ENCODE peak calls at places on chromosome 5, in seven cellular contexts. One of them, this sample, is unnamed.

GRCh38 chr5:40733439-40733838 is 22.3 kb downstream of the TTC33 start:
- DNase-seq in stomach: no peak
- DNase-seq in CD8-positive, alpha-beta memory T cell: no peak
- DNase-seq in caudate nucleus: no peak
- DNase-seq in HL-60: peak; percentile 64
- DNase-seq in kidney: no peak
- DNase-seq in transverse colon: no peak
- DNase-seq in this sample: no peak

GRCh38 chr5:1105350-1106265 is 6.3 kb downstream of the SLC12A7 start:
- DNase-seq in stomach: peak; percentile 63
- DNase-seq in CD8-positive, alpha-beta memory T cell: peak; percentile 84
- DNase-seq in caudate nucleus: no peak
- DNase-seq in HL-60: peak; percentile 65
- DNase-seq in kidney: no peak
- DNase-seq in transverse colon: peak; percentile 88
- DNase-seq in this sample: no peak

GRCh38 chr5:110865400-110866094 is 126.7 kb downstream of the SLC25A46 start:
- DNase-seq in stomach: no peak
- DNase-seq in CD8-positive, alpha-beta memory T cell: no peak
- DNase-seq in caudate nucleus: no peak
- DNase-seq in HL-60: peak; percentile 7
- DNase-seq in kidney: no peak
- DNase-seq in transverse colon: no peak
- DNase-seq in this sample: no peak

GRCh38 chr5:10856646-10857332 is 95.8 kb upstream of the DAP start:
- DNase-seq in stomach: peak; percentile 42
- DNase-seq in CD8-positive, alpha-beta memory T cell: no peak
- DNase-seq in caudate nucleus: peak; percentile 26
- DNase-seq in HL-60: peak; percentile 36
- DNase-seq in kidney: peak; percentile 74
- DNase-seq in transverse colon: peak; percentile 16
- DNase-seq in this sample: peak; percentile 42

GRCh38 chr5:79407591-79407990 is 106.3 kb downstream of the HOMER1 start:
- DNase-seq in stomach: no peak
- DNase-seq in CD8-positive, alpha-beta memory T cell: no peak
- DNase-seq in caudate nucleus: no peak
- DNase-seq in HL-60: no peak
- DNase-seq in kidney: no peak
- DNase-seq in transverse colon: no peak
- DNase-seq in this sample: no peak

GRCh38 chr5:130871346-130872086 is 293.5 kb downstream of the HINT1 start:
- DNase-seq in stomach: peak; percentile 26
- DNase-seq in CD8-positive, alpha-beta memory T cell: peak; percentile 24
- DNase-seq in caudate nucleus: no peak
- DNase-seq in HL-60: peak; percentile 1
- DNase-seq in kidney: no peak
- DNase-seq in transverse colon: peak; percentile 21
- DNase-seq in this sample: no peak

GRCh38 chr5:10329808-10330481 is 22.2 kb upstream of the CMBL start:
- DNase-seq in stomach: peak; percentile 74
- DNase-seq in CD8-positive, alpha-beta memory T cell: no peak
- DNase-seq in caudate nucleus: no peak
- DNase-seq in HL-60: no peak
- DNase-seq in kidney: no peak
- DNase-seq in transverse colon: no peak
- DNase-seq in this sample: no peak

GRCh38 chr5:156149203-156149602 is 177.8 kb upstream of the SGCD start:
- DNase-seq in stomach: no peak
- DNase-seq in CD8-positive, alpha-beta memory T cell: no peak
- DNase-seq in caudate nucleus: no peak
- DNase-seq in HL-60: no peak
- DNase-seq in kidney: no peak
- DNase-seq in transverse colon: no peak
- DNase-seq in this sample: no peak

DNA sequence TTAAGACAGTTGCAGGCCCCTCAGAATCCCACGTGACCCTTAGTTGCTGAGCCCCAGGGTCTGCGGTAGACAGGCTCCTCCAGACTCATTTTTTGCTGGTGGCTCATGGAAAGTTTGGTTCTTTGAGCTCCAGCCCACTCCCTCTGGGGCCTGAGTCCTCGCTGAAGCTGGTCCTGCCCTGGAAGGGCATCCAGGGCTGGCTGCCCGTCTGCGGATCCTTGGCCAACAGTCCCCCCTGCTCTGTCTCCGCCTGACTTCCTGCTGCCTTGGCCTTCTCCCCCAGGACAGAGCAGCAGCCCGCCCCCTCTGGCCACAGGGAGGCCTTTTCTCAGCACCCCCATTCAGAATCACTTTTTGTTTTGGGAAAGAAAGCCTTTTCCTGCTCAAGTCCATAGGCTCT is 24.4 kb downstream of the SLC6A7 start:
- DNase-seq in stomach: no peak
- DNase-seq in CD8-positive, alpha-beta memory T cell: no peak
- DNase-seq in caudate nucleus: no peak
- DNase-seq in HL-60: no peak
- DNase-seq in kidney: peak; percentile 55
- DNase-seq in transverse colon: no peak
- DNase-seq in this sample: no peak
- H3K27ac ChIP-seq in stomach: peak overlapping the region; percentile 17
- H3K27ac ChIP-seq in CD8-positive, alpha-beta memory T cell: no peak overlapping the region
- H3K27ac ChIP-seq in caudate nucleus: no peak overlapping the region
- H3K27ac ChIP-seq in HL-60: no peak overlapping the region
- H3K27ac ChIP-seq in kidney: no peak overlapping the region
- H3K27ac ChIP-seq in transverse colon: peak overlapping the region; percentile 79
- H3K27ac ChIP-seq in this sample: no peak overlapping the region

GRCh38 chr5:139180850-139181785 is 17.1 kb downstream of the SIL1 start:
- DNase-seq in stomach: no peak
- DNase-seq in CD8-positive, alpha-beta memory T cell: no peak
- DNase-seq in caudate nucleus: no peak
- DNase-seq in HL-60: no peak
- DNase-seq in kidney: no peak
- DNase-seq in transverse colon: no peak
- DNase-seq in this sample: no peak
- H3K27ac ChIP-seq in stomach: peak overlapping the region; percentile 2
- H3K27ac ChIP-seq in CD8-positive, alpha-beta memory T cell: no peak overlapping the region
- H3K27ac ChIP-seq in caudate nucleus: no peak overlapping the region
- H3K27ac ChIP-seq in HL-60: no peak overlapping the region
- H3K27ac ChIP-seq in kidney: no peak overlapping the region
- H3K27ac ChIP-seq in transverse colon: peak overlapping the region; percentile 0
- H3K27ac ChIP-seq in this sample: no peak overlapping the region

DNA sequence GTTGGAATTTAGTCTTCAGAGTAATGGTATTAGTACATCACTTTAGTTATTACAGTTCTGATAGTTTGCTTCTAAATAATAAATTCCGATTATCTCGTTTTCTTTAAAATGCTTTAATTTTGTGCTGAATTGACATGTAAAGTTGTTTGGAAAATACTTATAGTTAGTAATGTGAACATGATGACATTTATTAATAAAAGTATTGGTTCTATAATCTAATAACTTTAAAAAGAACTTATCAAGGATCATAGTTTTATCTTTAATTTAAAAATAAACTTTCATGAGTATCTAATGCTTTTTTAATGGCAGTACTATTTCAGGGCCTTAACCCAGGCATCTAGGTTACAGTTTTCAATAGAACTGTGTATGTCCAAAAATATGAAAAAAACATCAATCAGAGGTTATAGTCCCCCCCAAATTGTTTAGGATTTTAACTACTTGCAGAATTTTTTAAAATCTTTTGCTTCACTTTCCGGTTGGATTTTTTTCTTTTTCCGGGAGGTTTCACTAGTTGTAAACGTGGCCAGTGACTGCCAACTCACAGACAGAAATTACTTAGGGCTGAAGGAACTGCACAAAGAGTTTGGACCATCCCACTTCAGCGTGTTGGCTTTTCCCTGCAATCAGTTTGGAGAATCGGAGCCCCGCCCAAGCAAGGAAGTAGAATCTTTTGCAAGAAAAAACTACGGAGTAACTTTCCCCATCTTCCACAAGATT is 680 bp downstream of the GPX8 start:
- DNase-seq in stomach: peak; percentile 34
- DNase-seq in CD8-positive, alpha-beta memory T cell: no peak
- DNase-seq in caudate nucleus: no peak
- DNase-seq in HL-60: no peak
- DNase-seq in kidney: peak; percentile 78
- DNase-seq in transverse colon: peak; percentile 61
- DNase-seq in this sample: no peak
- H3K27ac ChIP-seq in stomach: peak overlapping the region; percentile 70
- H3K27ac ChIP-seq in CD8-positive, alpha-beta memory T cell: no peak overlapping the region
- H3K27ac ChIP-seq in caudate nucleus: no peak overlapping the region
- H3K27ac ChIP-seq in HL-60: no peak overlapping the region
- H3K27ac ChIP-seq in kidney: no peak overlapping the region
- H3K27ac ChIP-seq in transverse colon: peak overlapping the region; percentile 63
- H3K27ac ChIP-seq in this sample: no peak overlapping the region

GRCh38 chr5:123358751-123359150 is 64.5 kb downstream of the CEP120 start:
- DNase-seq in stomach: no peak
- DNase-seq in CD8-positive, alpha-beta memory T cell: no peak
- DNase-seq in caudate nucleus: no peak
- DNase-seq in HL-60: no peak
- DNase-seq in kidney: no peak
- DNase-seq in transverse colon: no peak
- DNase-seq in this sample: no peak
- H3K27ac ChIP-seq in stomach: no peak overlapping the region
- H3K27ac ChIP-seq in CD8-positive, alpha-beta memory T cell: no peak overlapping the region
- H3K27ac ChIP-seq in caudate nucleus: no peak overlapping the region
- H3K27ac ChIP-seq in HL-60: no peak overlapping the region
- H3K27ac ChIP-seq in kidney: no peak overlapping the region
- H3K27ac ChIP-seq in transverse colon: peak overlapping the region; percentile 48
- H3K27ac ChIP-seq in this sample: no peak overlapping the region

DNA sequence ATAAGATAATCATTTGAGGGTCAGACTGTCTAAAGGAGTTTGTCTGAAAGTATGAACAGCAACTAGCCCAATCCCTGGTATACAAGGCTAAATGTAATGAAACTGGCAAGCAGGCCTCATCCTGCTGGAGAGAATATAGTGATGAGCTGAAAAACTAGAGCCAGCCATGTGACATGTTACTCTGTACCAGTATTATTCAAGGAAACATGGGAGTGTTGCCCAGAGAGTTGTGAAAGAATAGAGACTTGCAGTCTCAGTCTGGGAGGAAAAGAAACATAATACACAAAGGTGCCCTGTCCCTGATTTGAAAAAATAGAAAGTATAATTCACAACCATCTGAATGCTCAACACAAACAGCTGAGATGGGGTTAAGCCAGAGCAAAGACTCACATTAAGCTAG is 37.9 kb upstream of the HTR1A start:
- DNase-seq in stomach: no peak
- DNase-seq in CD8-positive, alpha-beta memory T cell: no peak
- DNase-seq in caudate nucleus: no peak
- DNase-seq in HL-60: no peak
- DNase-seq in kidney: no peak
- DNase-seq in transverse colon: no peak
- DNase-seq in this sample: peak; percentile 59
- H3K27ac ChIP-seq in stomach: no peak overlapping the region
- H3K27ac ChIP-seq in CD8-positive, alpha-beta memory T cell: no peak overlapping the region
- H3K27ac ChIP-seq in caudate nucleus: peak overlapping the region; percentile 45
- H3K27ac ChIP-seq in HL-60: no peak overlapping the region
- H3K27ac ChIP-seq in kidney: no peak overlapping the region
- H3K27ac ChIP-seq in transverse colon: no peak overlapping the region
- H3K27ac ChIP-seq in this sample: peak overlapping the region; percentile 18

DNA sequence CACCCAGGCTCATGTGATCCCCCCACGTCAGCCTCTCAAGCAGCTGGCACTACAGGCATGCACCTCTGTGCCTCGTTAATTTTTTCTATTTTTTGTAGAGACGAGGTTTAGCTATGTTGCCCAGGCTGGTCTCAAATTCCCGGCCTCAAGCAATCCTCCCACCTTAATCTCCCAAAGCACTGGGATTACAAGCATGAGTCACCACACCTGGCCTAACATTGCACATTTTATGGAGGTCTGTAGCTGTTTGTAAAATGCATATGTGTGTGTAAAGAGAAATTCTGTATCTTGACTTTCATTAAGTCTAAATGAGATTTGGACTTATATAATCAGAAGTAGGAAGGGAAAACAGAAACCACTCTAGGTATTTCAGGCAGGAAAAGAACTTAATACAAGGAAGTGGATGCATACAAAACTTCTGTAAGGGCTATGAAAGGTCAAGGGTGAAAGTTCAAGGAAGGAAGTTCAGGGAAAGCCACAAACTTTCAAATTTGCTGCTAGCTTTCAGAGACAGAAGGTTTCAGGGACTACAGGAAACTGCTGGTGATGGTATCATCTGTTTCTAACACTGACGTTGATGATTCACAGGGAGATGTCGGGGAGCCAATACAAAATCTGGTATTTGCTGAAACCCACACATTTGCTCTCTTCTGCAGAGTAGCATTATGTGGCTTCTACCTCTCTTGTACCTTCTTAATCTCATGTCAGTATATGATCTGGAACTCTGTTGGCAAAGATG is 209.4 kb downstream of the PIK3R1 start:
- DNase-seq in stomach: no peak
- DNase-seq in CD8-positive, alpha-beta memory T cell: peak; percentile 29
- DNase-seq in caudate nucleus: no peak
- DNase-seq in HL-60: peak; percentile 2
- DNase-seq in kidney: no peak
- DNase-seq in transverse colon: no peak
- DNase-seq in this sample: no peak
- H3K27ac ChIP-seq in stomach: peak overlapping the region; percentile 6
- H3K27ac ChIP-seq in CD8-positive, alpha-beta memory T cell: peak overlapping the region; percentile 27
- H3K27ac ChIP-seq in caudate nucleus: peak overlapping the region; percentile 20
- H3K27ac ChIP-seq in HL-60: no peak overlapping the region
- H3K27ac ChIP-seq in kidney: no peak overlapping the region
- H3K27ac ChIP-seq in transverse colon: peak overlapping the region; percentile 23
- H3K27ac ChIP-seq in this sample: no peak overlapping the region

GRCh38 chr5:172443441-172444109 is 10.8 kb downstream of the SH3PXD2B start:
- DNase-seq in stomach: peak; percentile 63
- DNase-seq in CD8-positive, alpha-beta memory T cell: no peak
- DNase-seq in caudate nucleus: peak; percentile 50
- DNase-seq in HL-60: no peak
- DNase-seq in kidney: no peak
- DNase-seq in transverse colon: peak; percentile 73
- DNase-seq in this sample: peak; percentile 29
- H3K27ac ChIP-seq in stomach: peak overlapping the region; percentile 78
- H3K27ac ChIP-seq in CD8-positive, alpha-beta memory T cell: no peak overlapping the region
- H3K27ac ChIP-seq in caudate nucleus: no peak overlapping the region
- H3K27ac ChIP-seq in HL-60: no peak overlapping the region
- H3K27ac ChIP-seq in kidney: no peak overlapping the region
- H3K27ac ChIP-seq in transverse colon: peak overlapping the region; percentile 70
- H3K27ac ChIP-seq in this sample: peak overlapping the region; percentile 11

GRCh38 chr5:100776244-100776643 is 126.8 kb downstream of the ST8SIA4 start:
- DNase-seq in stomach: no peak
- DNase-seq in CD8-positive, alpha-beta memory T cell: no peak
- DNase-seq in caudate nucleus: no peak
- DNase-seq in HL-60: no peak
- DNase-seq in kidney: no peak
- DNase-seq in transverse colon: no peak
- DNase-seq in this sample: no peak

GRCh38 chr5:100777680-100778281 is 125.3 kb downstream of the ST8SIA4 start:
- DNase-seq in stomach: no peak
- DNase-seq in CD8-positive, alpha-beta memory T cell: no peak
- DNase-seq in caudate nucleus: no peak
- DNase-seq in HL-60: peak; percentile 61
- DNase-seq in kidney: no peak
- DNase-seq in transverse colon: peak; percentile 37
- DNase-seq in this sample: no peak

GRCh38 chr5:100780376-100780870 is 122.7 kb downstream of the ST8SIA4 start:
- DNase-seq in stomach: no peak
- DNase-seq in CD8-positive, alpha-beta memory T cell: peak; percentile 9
- DNase-seq in caudate nucleus: no peak
- DNase-seq in HL-60: peak; percentile 2
- DNase-seq in kidney: no peak
- DNase-seq in transverse colon: no peak
- DNase-seq in this sample: no peak

GRCh38 chr5:100779669-100780375 is 123.3 kb downstream of the ST8SIA4 start:
- DNase-seq in stomach: no peak
- DNase-seq in CD8-positive, alpha-beta memory T cell: no peak
- DNase-seq in caudate nucleus: no peak
- DNase-seq in HL-60: peak; percentile 67
- DNase-seq in kidney: no peak
- DNase-seq in transverse colon: peak; percentile 19
- DNase-seq in this sample: no peak
- H3K27ac ChIP-seq in stomach: peak overlapping the region; percentile 49
- H3K27ac ChIP-seq in CD8-positive, alpha-beta memory T cell: no peak overlapping the region
- H3K27ac ChIP-seq in caudate nucleus: peak overlapping the region; percentile 44
- H3K27ac ChIP-seq in HL-60: peak overlapping the region; percentile 93
- H3K27ac ChIP-seq in kidney: no peak overlapping the region
- H3K27ac ChIP-seq in transverse colon: peak overlapping the region; percentile 7
- H3K27ac ChIP-seq in this sample: no peak overlapping the region

GRCh38 chr5:172426086-172426485 is 28.2 kb downstream of the SH3PXD2B start:
- DNase-seq in stomach: no peak
- DNase-seq in CD8-positive, alpha-beta memory T cell: no peak
- DNase-seq in caudate nucleus: no peak
- DNase-seq in HL-60: no peak
- DNase-seq in kidney: no peak
- DNase-seq in transverse colon: no peak
- DNase-seq in this sample: no peak
- H3K27ac ChIP-seq in stomach: peak overlapping the region; percentile 84
- H3K27ac ChIP-seq in CD8-positive, alpha-beta memory T cell: no peak overlapping the region
- H3K27ac ChIP-seq in caudate nucleus: no peak overlapping the region
- H3K27ac ChIP-seq in HL-60: no peak overlapping the region
- H3K27ac ChIP-seq in kidney: no peak overlapping the region
- H3K27ac ChIP-seq in transverse colon: peak overlapping the region; percentile 71
- H3K27ac ChIP-seq in this sample: no peak overlapping the region

This sample was measured in substantia nigra.